ENCODE peak calls at places on chromosomes 1 and 21, in four cellular contexts. O, B, Z and D are unnamed samples.

GRCh38 chr1:227791425-227792090 is 23.9 kb upstream of the PRSS38 start:
- DNase-seq in Z (no peak), O (no peak), B (no peak), D (no peak)

GRCh38 chr1:221279146-221279545 is 399.9 kb downstream of the HLX start:
- DNase-seq in O (no peak), Z (no peak), B (no peak), D (no peak)

GRCh38 chr1:109828756-109829505 is 65.2 kb upstream of the EPS8L3 start:
- DNase-seq in B (no peak), Z (no peak), O (no peak), D (no peak)

GRCh38 chr1:209086486-209087192 is 496.9 kb upstream of the CAMK1G start:
- DNase-seq in O (no peak), B (no peak), Z (no peak), D (no peak)

GRCh38 chr1:178548108-178548507 is 35.2 kb downstream of the TEX35 start:
- DNase-seq in B (no peak), Z (no peak), O (no peak), D (no peak)

GRCh38 chr1:209435654-209436566 is 147.6 kb upstream of the CAMK1G start:
- DNase-seq in B (peak), Z (peak), O (peak), D (peak)

GRCh38 chr1:157289001-157289400 is 150.8 kb upstream of the ETV3 start:
- DNase-seq in O (no peak), B (no peak), Z (no peak), D (peak)

GRCh38 chr21:44793269-44794030 is 8.2 kb downstream of the UBE2G2 start:
- DNase-seq in O (peak), B (peak), Z (peak), D (peak)

GRCh38 chr1:168443899-168444298 is 99.9 kb downstream of the XCL2 start:
- DNase-seq in Z (no peak), B (no peak), O (no peak), D (no peak)

GRCh38 chr1:200862713-200863415 is 9.9 kb upstream of the GPR25 start:
- DNase-seq in O (no peak), Z (no peak), B (no peak), D (no peak)

GRCh38 chr21:44434568-44434925 is 20.8 kb upstream of the LRRC3 start:
- DNase-seq in B (no peak), Z (no peak), O (no peak), D (no peak)

GRCh38 chr1:215539803-215540575 is 27.1 kb upstream of the KCTD3 start:
- DNase-seq in O (no peak), B (no peak), Z (no peak), D (no peak)

GRCh38 chr1:101996830-101997485 is at the start of gene OLFM3:
- DNase-seq in O (peak), Z (peak), B (peak), D (no peak)

GRCh38 chr1:203649551-203650011 is 22.9 kb downstream of the ATP2B4 start:
- DNase-seq in O (no peak), Z (no peak), B (no peak), D (no peak)

DNA sequence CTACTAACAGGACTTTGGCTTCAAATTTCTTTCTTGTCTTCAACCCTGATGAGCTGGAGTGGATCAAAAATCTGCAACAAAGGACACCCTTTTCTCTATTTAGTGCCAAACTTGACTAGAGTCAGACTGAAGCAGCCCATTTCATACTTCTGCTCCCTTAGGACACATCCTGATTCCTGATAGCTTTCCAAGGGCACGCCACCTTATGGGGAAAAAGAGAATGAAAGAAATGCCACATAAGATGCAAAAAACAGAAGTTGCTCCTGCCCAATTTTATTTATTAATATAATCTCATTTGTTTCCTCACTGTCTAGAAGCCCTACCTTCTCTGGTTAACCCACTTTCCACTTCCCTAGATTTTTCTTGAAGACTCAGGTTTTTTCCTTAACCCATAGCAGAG is 72.7 kb upstream of the NBPF4 start:
- DNase-seq in O (peak), B (no peak), Z (no peak), D (no peak)
- TF ChIP-seq FOXJ3 in O (no peak), B (no peak), Z (no peak), D (no peak)

DNA sequence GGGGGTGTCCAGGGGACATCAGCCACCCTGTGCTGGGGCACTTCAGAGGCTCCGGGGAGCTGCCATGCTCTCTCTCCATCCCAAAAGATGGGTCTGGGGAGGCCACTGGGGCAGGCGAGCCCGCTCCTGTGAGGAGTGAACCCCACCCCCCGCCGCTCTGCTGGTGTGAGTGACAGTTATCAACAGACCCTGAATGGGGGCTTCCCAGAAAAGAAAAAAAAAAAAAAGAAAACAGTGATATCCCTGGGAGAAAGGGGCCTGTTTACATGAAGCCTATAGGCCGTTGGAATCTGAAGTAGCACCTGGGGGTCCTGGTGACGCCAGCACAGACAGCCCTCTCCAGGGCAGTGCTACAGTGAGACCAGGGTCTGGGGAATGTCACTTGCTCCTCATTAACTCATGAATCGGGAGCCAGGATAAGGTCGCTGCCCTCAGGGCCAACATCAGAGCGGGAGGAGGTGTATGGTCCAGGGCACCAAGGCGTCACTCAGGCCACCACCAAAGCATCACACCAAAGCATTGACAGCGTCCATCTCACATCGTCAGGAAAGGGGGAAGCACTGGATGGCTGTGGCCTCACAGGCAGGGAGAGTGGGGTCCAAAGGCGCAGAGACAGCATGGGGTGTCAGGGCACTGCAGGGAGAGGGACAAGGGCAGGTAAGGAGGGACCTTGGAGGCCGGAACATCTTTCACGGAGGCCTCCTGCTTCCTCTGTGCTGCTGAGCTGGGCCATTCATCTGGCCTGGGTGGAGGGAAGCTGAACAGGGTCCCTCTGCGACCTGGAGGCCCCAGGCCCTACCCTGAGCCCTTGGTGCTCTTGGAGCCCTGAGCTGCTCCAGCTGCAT is 8.4 kb upstream of the NPHP4 start:
- DNase-seq in O (no peak), Z (peak), B (peak), D (no peak)
- TF ChIP-seq FOXJ3 in O (no peak), Z (peak), B (no peak), D (no peak)

DNA sequence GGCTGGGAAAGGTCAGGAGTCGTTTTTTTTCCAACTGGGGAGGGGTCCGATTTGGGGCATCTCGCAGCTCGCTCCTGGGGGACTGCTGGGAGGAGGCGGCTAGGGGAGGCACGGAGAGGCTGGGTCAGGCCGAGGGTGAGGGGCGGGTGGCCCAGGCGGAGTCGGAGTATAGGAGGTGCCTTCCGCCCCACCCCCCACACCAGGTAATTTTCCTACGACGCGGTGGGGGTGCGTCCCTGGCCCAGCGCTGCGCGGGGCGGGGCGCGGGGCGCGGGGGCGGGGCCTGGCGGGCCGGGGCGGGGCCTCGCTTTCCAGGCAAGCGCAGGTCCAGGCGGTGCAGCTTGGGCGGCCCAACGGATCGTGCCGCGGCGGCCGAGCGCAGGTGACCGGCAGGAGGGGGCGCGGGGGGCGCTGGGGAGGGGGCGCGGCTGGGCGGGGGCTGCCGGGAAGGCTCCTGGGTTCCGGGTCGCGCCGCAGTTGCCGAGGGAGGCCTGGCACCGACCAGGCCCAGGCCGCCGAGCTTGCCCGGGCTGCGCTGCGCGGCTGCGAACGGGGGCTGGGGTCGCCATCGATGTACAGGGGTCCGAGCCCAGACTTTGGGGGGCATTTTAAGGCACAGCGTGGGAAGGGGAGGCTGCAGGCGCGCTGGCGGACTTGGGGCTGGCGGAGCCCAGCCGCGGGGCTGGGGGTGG is at the start of gene FBXO44:
- DNase-seq in O (peak), B (peak), Z (peak), D (peak)
- TF ChIP-seq FOXJ3 in O (no peak), B (no peak), Z (no peak), D (no peak)

DNA sequence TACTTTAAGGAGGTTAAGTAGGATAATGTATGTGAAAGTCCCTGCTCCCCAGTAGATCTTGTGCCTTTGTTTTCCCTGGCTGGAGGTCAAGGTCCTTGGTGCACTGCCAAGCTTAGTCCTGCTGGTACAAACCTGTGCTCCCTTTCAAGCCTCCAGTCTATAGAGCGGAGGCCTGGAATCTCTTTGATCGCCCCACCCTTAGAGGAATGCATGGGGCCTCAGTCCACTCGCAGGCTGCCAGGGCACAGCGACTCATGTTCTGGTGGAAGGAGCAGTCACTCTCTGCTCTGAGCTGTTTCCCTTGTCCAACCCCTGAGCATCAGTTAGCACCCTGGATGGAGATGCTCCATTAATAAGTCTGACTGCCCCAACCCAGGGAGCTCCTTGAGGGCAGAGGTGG is 121.8 kb downstream of the HMGB4 start:
- DNase-seq in Z (no peak), B (no peak), O (peak), D (no peak)
- TF ChIP-seq FOXJ3 in Z (no peak), B (no peak), O (no peak), D (no peak)

GRCh38 chr1:44408181-44409018 is 3.3 kb downstream of the RNF220 start:
- DNase-seq in B (peak), Z (no peak), O (peak), D (no peak)
- TF ChIP-seq FOXJ3 in B (no peak), Z (no peak), O (no peak), D (no peak)

DNA sequence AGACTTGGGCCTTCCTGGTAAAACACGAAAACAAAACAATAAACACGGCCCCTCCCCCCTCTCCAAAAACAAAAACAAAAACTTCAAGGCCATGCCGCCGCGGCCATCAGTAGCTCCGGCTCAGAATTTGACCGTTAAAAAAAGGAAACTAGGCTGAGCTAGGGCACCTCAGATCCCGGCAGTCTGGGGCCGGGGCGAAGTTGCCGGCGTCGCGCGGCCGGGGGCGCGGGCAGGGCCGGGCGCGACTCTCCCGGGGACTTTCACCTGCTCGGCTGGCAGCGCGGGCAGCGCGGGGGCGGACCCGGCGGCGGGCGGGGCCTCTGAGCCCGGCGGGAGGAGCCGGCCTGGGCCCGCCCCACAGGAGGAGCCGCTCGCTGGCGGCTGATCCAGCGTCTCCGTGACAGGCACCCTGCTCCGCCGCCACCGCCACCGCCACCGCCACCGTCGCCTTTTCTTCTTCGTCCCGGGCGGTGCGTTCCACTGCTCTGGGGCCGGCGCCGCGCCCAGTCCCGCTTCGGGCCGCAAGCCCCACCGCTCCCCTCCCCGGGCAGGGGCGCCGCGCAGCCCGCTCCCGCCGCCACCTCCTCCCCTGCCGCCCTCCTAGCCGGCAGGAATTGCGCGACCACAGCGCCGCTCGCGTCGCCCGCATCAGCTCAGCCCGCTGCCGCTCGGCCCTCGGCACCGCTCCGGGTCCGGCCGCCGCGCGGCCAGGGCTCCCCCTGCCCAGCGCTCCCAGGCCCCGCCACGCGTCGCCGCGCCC is at the start of gene NOS1AP:
- DNase-seq in O (peak), Z (peak), B (peak), D (peak)
- TF ChIP-seq FOXJ3 in O (no peak), Z (no peak), B (no peak), D (no peak)